ENCODE peak calls at places on chromosomes 12 and 14, in four cellular contexts. N is M059J; S is stimulated activated CD8-positive, alpha-beta memory T cell treated with anti-CD3 and anti-CD28 coated beads, Interleukin-4, amount 100 ng/mL, for 1 hour; O is Caki2. L is an unnamed sample.

GRCh38 chr12:20459920-20460319 is 91.6 kb downstream of the PDE3A start:
- DNase-seq in N (no peak), O (no peak), S (no peak), L (no peak)

GRCh38 chr12:106586803-106587684 is 4.2 kb downstream of the RFX4 start:
- DNase-seq in N (peak), S (no peak), O (no peak), L (peak)

GRCh38 chr12:122820838-122821271 is 14.4 kb upstream of the HIP1R start:
- DNase-seq in S (no peak), N (no peak), O (no peak), L (no peak)

GRCh38 chr12:128040971-128041370 is 226.0 kb upstream of the TMEM132C start:
- DNase-seq in S (no peak), N (no peak), O (no peak), L (no peak)

GRCh38 chr12:2324375-2324774 is 271.6 kb downstream of the CACNA1C start:
- DNase-seq in S (no peak), N (no peak), O (no peak), L (no peak)

GRCh38 chr14:36724162-36724561 is 62.5 kb downstream of the PAX9 start:
- DNase-seq in N (no peak), S (no peak), O (no peak), L (no peak)

GRCh38 chr12:47556631-47557030 is 149.2 kb downstream of the RPAP3 start:
- DNase-seq in S (no peak), N (peak), O (no peak), L (no peak)

GRCh38 chr14:90087433-90087832 is 25.6 kb downstream of the KCNK13 start:
- DNase-seq in N (peak), S (no peak), O (no peak), L (peak)

GRCh38 chr14:23119362-23120327 is 590 bp upstream of the CEBPE start:
- DNase-seq in O (no peak), S (no peak), N (no peak), L (no peak)

GRCh38 chr12:107794451-107794850 is 19.9 kb downstream of the ASCL4 start:
- DNase-seq in O (no peak), N (no peak), S (no peak), L (no peak)

GRCh38 chr12:24421759-24422158 is 472.3 kb upstream of the SOX5 start:
- DNase-seq in N (no peak), S (no peak), O (no peak), L (no peak)

GRCh38 chr12:113449839-113450238 is 21.8 kb downstream of the LHX5 start:
- DNase-seq in N (no peak), S (no peak), O (no peak), L (no peak)

GRCh38 chr12:12779529-12779928 is 5.9 kb upstream of the APOLD1 start:
- DNase-seq in O (peak), S (no peak), N (peak), L (peak)

GRCh38 chr14:74160763-74161162 is 76.0 kb downstream of the LIN52 start:
- DNase-seq in S (no peak), O (no peak), N (no peak), L (no peak)

GRCh38 chr12:49026678-49027480 is 8.3 kb upstream of the PRKAG1 start:
- DNase-seq in N (no peak), S (no peak), O (no peak), L (no peak)

GRCh38 chr12:49968431-49968830 is 4.3 kb upstream of the AQP6 start:
- DNase-seq in S (no peak), O (no peak), N (no peak), L (no peak)

GRCh38 chr14:69460093-69460701 is 24.3 kb upstream of the PLEKHD1 start:
- DNase-seq in N (peak), O (peak), S (peak), L (peak)

GRCh38 chr12:112198120-112198733 is 72.9 kb downstream of the TRAFD1 start:
- DNase-seq in S (no peak), N (peak), O (peak), L (peak)

GRCh38 chr14:24367506-24368214 is at the start of gene NFATC4:
- DNase-seq in N (peak), S (no peak), O (no peak), L (peak)

GRCh38 chr14:28676481-28676880 is 90.1 kb upstream of the FOXG1 start:
- DNase-seq in S (no peak), N (peak), O (no peak), L (peak)

GRCh38 chr12:116964004-116964739 is 53.4 kb downstream of the FBXW8 start:
- DNase-seq in N (no peak), S (no peak), O (no peak), L (no peak)

GRCh38 chr12:39440101-39440500 is 2.8 kb downstream of the KIF21A start:
- DNase-seq in O (peak), S (no peak), N (no peak), L (no peak)

GRCh38 chr12:128971802-128972201 is 118.5 kb downstream of the GLT1D1 start:
- DNase-seq in N (no peak), S (no peak), O (peak), L (no peak)

GRCh38 chr12:3604750-3605638 is 114.0 kb downstream of the PRMT8 start:
- DNase-seq in N (peak), O (no peak), S (no peak), L (peak)

GRCh38 chr14:92728781-92729364 is 19.6 kb downstream of the LGMN start:
- DNase-seq in S (no peak), N (peak), O (peak), L (peak)

GRCh38 chr14:50512463-50512862 is 19.9 kb downstream of the MAP4K5 start:
- DNase-seq in S (no peak), N (no peak), O (no peak), L (no peak)

GRCh38 chr12:108338915-108339657 is at the start of gene CMKLR1:
- DNase-seq in O (no peak), N (no peak), S (no peak), L (no peak)

GRCh38 chr14:87014854-87015253 is 978.1 kb downstream of the GALC start:
- DNase-seq in N (no peak), S (no peak), O (no peak), L (no peak)

GRCh38 chr14:59306775-59307174 is 118.3 kb downstream of the DAAM1 start:
- DNase-seq in O (peak), S (no peak), N (peak), L (peak)

GRCh38 chr12:38880288-38880687 is 25.1 kb downstream of the CPNE8 start:
- DNase-seq in O (peak), S (no peak), N (no peak), L (no peak)